ENCODE peak calls at places on chromosomes 3 and 15, in nine cellular contexts. One of them, this sample, is unnamed.

GRCh38 chr3:192864943-192865342 is 52.7 kb downstream of the MB21D2 start:
- DNase-seq in choroid plexus epithelial cell: peak
- DNase-seq in endothelial cell of umbilical vein: no peak
- DNase-seq in endothelial cell: no peak
- DNase-seq in stomach: no peak
- DNase-seq in BJ: no peak
- DNase-seq in hepatocyte: no peak
- DNase-seq in cardiac fibroblast: peak
- DNase-seq in GM23338: no peak
- DNase-seq in this sample: peak

GRCh38 chr3:17339233-17339632 is 403.2 kb downstream of the TBC1D5 start:
- DNase-seq in choroid plexus epithelial cell: no peak
- DNase-seq in endothelial cell of umbilical vein: no peak
- DNase-seq in endothelial cell: no peak
- DNase-seq in stomach: no peak
- DNase-seq in BJ: no peak
- DNase-seq in hepatocyte: no peak
- DNase-seq in cardiac fibroblast: no peak
- DNase-seq in GM23338: no peak
- DNase-seq in this sample: no peak

GRCh38 chr3:184358140-184358767 is 3.2 kb downstream of the CLCN2 start:
- DNase-seq in choroid plexus epithelial cell: no peak
- DNase-seq in endothelial cell of umbilical vein: no peak
- DNase-seq in endothelial cell: no peak
- DNase-seq in stomach: no peak
- DNase-seq in BJ: no peak
- DNase-seq in hepatocyte: no peak
- DNase-seq in cardiac fibroblast: no peak
- DNase-seq in GM23338: no peak
- DNase-seq in this sample: no peak

GRCh38 chr3:115930922-115931321 is 307.6 kb downstream of the GAP43 start:
- DNase-seq in choroid plexus epithelial cell: no peak
- DNase-seq in endothelial cell of umbilical vein: no peak
- DNase-seq in endothelial cell: no peak
- DNase-seq in stomach: no peak
- DNase-seq in BJ: no peak
- DNase-seq in hepatocyte: no peak
- DNase-seq in cardiac fibroblast: no peak
- DNase-seq in GM23338: no peak
- DNase-seq in this sample: peak

GRCh38 chr3:23430781-23431423 is 227.8 kb downstream of the UBE2E2 start:
- DNase-seq in choroid plexus epithelial cell: no peak
- DNase-seq in endothelial cell of umbilical vein: no peak
- DNase-seq in endothelial cell: no peak
- DNase-seq in stomach: no peak
- DNase-seq in BJ: no peak
- DNase-seq in hepatocyte: no peak
- DNase-seq in cardiac fibroblast: peak
- DNase-seq in GM23338: no peak
- DNase-seq in this sample: no peak

GRCh38 chr15:33146051-33146450 is 48.5 kb downstream of the FMN1 start:
- DNase-seq in choroid plexus epithelial cell: no peak
- DNase-seq in endothelial cell of umbilical vein: no peak
- DNase-seq in endothelial cell: no peak
- DNase-seq in stomach: no peak
- DNase-seq in BJ: no peak
- DNase-seq in hepatocyte: no peak
- DNase-seq in cardiac fibroblast: no peak
- DNase-seq in GM23338: no peak
- DNase-seq in this sample: no peak

GRCh38 chr3:138796761-138797160 is 38.0 kb downstream of the PIK3CB start:
- DNase-seq in choroid plexus epithelial cell: no peak
- DNase-seq in endothelial cell of umbilical vein: no peak
- DNase-seq in endothelial cell: no peak
- DNase-seq in stomach: no peak
- DNase-seq in BJ: no peak
- DNase-seq in hepatocyte: no peak
- DNase-seq in cardiac fibroblast: no peak
- DNase-seq in GM23338: peak
- DNase-seq in this sample: no peak

GRCh38 chr3:67529915-67530314 is 124.5 kb downstream of the SUCLG2 start:
- DNase-seq in choroid plexus epithelial cell: peak
- DNase-seq in endothelial cell of umbilical vein: no peak
- DNase-seq in endothelial cell: no peak
- DNase-seq in stomach: no peak
- DNase-seq in BJ: no peak
- DNase-seq in hepatocyte: no peak
- DNase-seq in cardiac fibroblast: peak
- DNase-seq in GM23338: no peak
- DNase-seq in this sample: no peak

GRCh38 chr3:197854596-197855343 is 63.7 kb downstream of the LRCH3 start:
- DNase-seq in choroid plexus epithelial cell: peak
- DNase-seq in endothelial cell of umbilical vein: peak
- DNase-seq in endothelial cell: peak
- DNase-seq in stomach: no peak
- DNase-seq in BJ: peak
- DNase-seq in hepatocyte: peak
- DNase-seq in cardiac fibroblast: peak
- DNase-seq in GM23338: peak
- DNase-seq in this sample: no peak

GRCh38 chr3:102827386-102827785 is 392.6 kb downstream of the ZPLD1 start:
- DNase-seq in choroid plexus epithelial cell: no peak
- DNase-seq in endothelial cell of umbilical vein: no peak
- DNase-seq in endothelial cell: no peak
- DNase-seq in stomach: no peak
- DNase-seq in BJ: no peak
- DNase-seq in hepatocyte: no peak
- DNase-seq in cardiac fibroblast: no peak
- DNase-seq in GM23338: no peak
- DNase-seq in this sample: no peak

GRCh38 chr3:48423241-48423882 is 6.5 kb downstream of the PLXNB1 start:
- DNase-seq in choroid plexus epithelial cell: no peak
- DNase-seq in endothelial cell of umbilical vein: no peak
- DNase-seq in endothelial cell: no peak
- DNase-seq in stomach: no peak
- DNase-seq in BJ: no peak
- DNase-seq in hepatocyte: no peak
- DNase-seq in cardiac fibroblast: no peak
- DNase-seq in GM23338: no peak
- DNase-seq in this sample: no peak

GRCh38 chr3:24598691-24599090 is 104.0 kb upstream of the THRB start:
- DNase-seq in choroid plexus epithelial cell: peak
- DNase-seq in endothelial cell of umbilical vein: peak
- DNase-seq in endothelial cell: no peak
- DNase-seq in stomach: no peak
- DNase-seq in BJ: no peak
- DNase-seq in hepatocyte: peak
- DNase-seq in cardiac fibroblast: peak
- DNase-seq in GM23338: peak
- DNase-seq in this sample: no peak

GRCh38 chr3:49803464-49804140 is 541 bp downstream of the INKA1 start:
- DNase-seq in choroid plexus epithelial cell: peak
- DNase-seq in endothelial cell of umbilical vein: peak
- DNase-seq in endothelial cell: peak
- DNase-seq in stomach: no peak
- DNase-seq in BJ: no peak
- DNase-seq in hepatocyte: peak
- DNase-seq in cardiac fibroblast: no peak
- DNase-seq in GM23338: peak
- DNase-seq in this sample: peak

GRCh38 chr3:156888576-156888975 is 62.4 kb downstream of the LEKR1 start:
- DNase-seq in choroid plexus epithelial cell: no peak
- DNase-seq in endothelial cell of umbilical vein: no peak
- DNase-seq in endothelial cell: no peak
- DNase-seq in stomach: no peak
- DNase-seq in BJ: no peak
- DNase-seq in hepatocyte: no peak
- DNase-seq in cardiac fibroblast: no peak
- DNase-seq in GM23338: no peak
- DNase-seq in this sample: no peak

GRCh38 chr15:92915766-92916435 is 15.8 kb downstream of the CHD2 start:
- DNase-seq in choroid plexus epithelial cell: no peak
- DNase-seq in endothelial cell of umbilical vein: peak
- DNase-seq in endothelial cell: no peak
- DNase-seq in stomach: no peak
- DNase-seq in BJ: no peak
- DNase-seq in hepatocyte: no peak
- DNase-seq in cardiac fibroblast: no peak
- DNase-seq in GM23338: peak
- DNase-seq in this sample: no peak

GRCh38 chr3:133854971-133855370 is 40.7 kb downstream of the RAB6B start:
- DNase-seq in choroid plexus epithelial cell: no peak
- DNase-seq in endothelial cell of umbilical vein: no peak
- DNase-seq in endothelial cell: no peak
- DNase-seq in stomach: no peak
- DNase-seq in BJ: no peak
- DNase-seq in hepatocyte: no peak
- DNase-seq in cardiac fibroblast: no peak
- DNase-seq in GM23338: peak
- DNase-seq in this sample: no peak

GRCh38 chr3:193910886-193911738 is 224.8 kb upstream of the HES1 start:
- DNase-seq in choroid plexus epithelial cell: no peak
- DNase-seq in endothelial cell of umbilical vein: no peak
- DNase-seq in endothelial cell: no peak
- DNase-seq in stomach: peak
- DNase-seq in BJ: no peak
- DNase-seq in hepatocyte: peak
- DNase-seq in cardiac fibroblast: no peak
- DNase-seq in GM23338: peak
- DNase-seq in this sample: no peak

GRCh38 chr15:20357139-20358065 is 184.2 kb downstream of the GOLGA6L6 start:
- DNase-seq in choroid plexus epithelial cell: no peak
- DNase-seq in endothelial cell of umbilical vein: no peak
- DNase-seq in endothelial cell: no peak
- DNase-seq in stomach: peak
- DNase-seq in BJ: no peak
- DNase-seq in hepatocyte: peak
- DNase-seq in cardiac fibroblast: no peak
- DNase-seq in GM23338: no peak
- DNase-seq in this sample: peak
- TF ChIP-seq CTCF in choroid plexus epithelial cell: no peak
- TF ChIP-seq CTCF in endothelial cell of umbilical vein: no peak
- TF ChIP-seq CTCF in endothelial cell: no peak
- TF ChIP-seq CTCF in stomach: no peak
- TF ChIP-seq CTCF in BJ: no peak
- TF ChIP-seq CTCF in hepatocyte: no peak
- TF ChIP-seq CTCF in cardiac fibroblast: no peak
- TF ChIP-seq CTCF in GM23338: no peak
- TF ChIP-seq CTCF in this sample: no peak

GRCh38 chr3:188948658-188949400 is 222.9 kb upstream of the TPRG1 start:
- DNase-seq in choroid plexus epithelial cell: peak
- DNase-seq in endothelial cell of umbilical vein: peak
- DNase-seq in endothelial cell: no peak
- DNase-seq in stomach: peak
- DNase-seq in BJ: peak
- DNase-seq in hepatocyte: peak
- DNase-seq in cardiac fibroblast: peak
- DNase-seq in GM23338: no peak
- DNase-seq in this sample: no peak

GRCh38 chr3:188946837-188947236 is 224.9 kb upstream of the TPRG1 start:
- DNase-seq in choroid plexus epithelial cell: no peak
- DNase-seq in endothelial cell of umbilical vein: no peak
- DNase-seq in endothelial cell: no peak
- DNase-seq in stomach: no peak
- DNase-seq in BJ: no peak
- DNase-seq in hepatocyte: peak
- DNase-seq in cardiac fibroblast: peak
- DNase-seq in GM23338: no peak
- DNase-seq in this sample: no peak

GRCh38 chr3:188946351-188946750 is 225.4 kb upstream of the TPRG1 start:
- DNase-seq in choroid plexus epithelial cell: no peak
- DNase-seq in endothelial cell of umbilical vein: no peak
- DNase-seq in endothelial cell: no peak
- DNase-seq in stomach: no peak
- DNase-seq in BJ: no peak
- DNase-seq in hepatocyte: no peak
- DNase-seq in cardiac fibroblast: no peak
- DNase-seq in GM23338: no peak
- DNase-seq in this sample: no peak

GRCh38 chr3:188947983-188948657 is 223.7 kb upstream of the TPRG1 start:
- DNase-seq in choroid plexus epithelial cell: peak
- DNase-seq in endothelial cell of umbilical vein: peak
- DNase-seq in endothelial cell: no peak
- DNase-seq in stomach: peak
- DNase-seq in BJ: peak
- DNase-seq in hepatocyte: peak
- DNase-seq in cardiac fibroblast: peak
- DNase-seq in GM23338: peak
- DNase-seq in this sample: no peak

DNA sequence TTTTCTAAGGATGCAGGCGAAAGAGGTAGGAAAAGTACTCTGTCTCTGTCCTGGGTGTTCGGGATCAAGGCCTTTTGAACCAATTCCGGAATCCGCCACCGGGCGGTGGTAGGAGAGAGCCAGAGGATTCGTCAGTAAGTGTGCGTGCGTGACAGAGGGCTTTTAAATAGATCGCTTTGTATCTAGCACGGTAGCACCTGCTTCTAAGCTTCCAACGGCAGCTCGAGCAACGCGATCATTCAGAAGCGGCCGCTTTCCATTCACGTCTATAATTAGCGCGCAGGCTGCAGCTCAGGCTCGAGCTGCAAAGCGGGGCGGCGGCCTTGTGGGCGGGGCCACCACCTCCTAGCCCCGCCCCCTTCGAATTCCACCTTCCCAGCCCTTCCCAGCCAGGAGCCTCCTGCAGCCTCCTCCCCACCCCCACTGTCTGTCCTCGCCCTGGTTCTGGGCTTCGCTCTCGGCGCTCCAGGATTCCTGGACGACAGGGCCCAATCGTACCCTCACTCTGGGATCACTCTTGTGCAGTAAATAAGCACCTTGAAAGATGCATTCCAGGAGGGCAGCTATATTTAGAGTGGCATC is 224.3 kb upstream of the TPRG1 start:
- DNase-seq in choroid plexus epithelial cell: peak
- DNase-seq in endothelial cell of umbilical vein: peak
- DNase-seq in endothelial cell: peak
- DNase-seq in stomach: peak
- DNase-seq in BJ: peak
- DNase-seq in hepatocyte: peak
- DNase-seq in cardiac fibroblast: peak
- DNase-seq in GM23338: peak
- DNase-seq in this sample: no peak
- TF ChIP-seq CTCF in choroid plexus epithelial cell: peak
- TF ChIP-seq CTCF in endothelial cell of umbilical vein: peak
- TF ChIP-seq CTCF in endothelial cell: peak
- TF ChIP-seq CTCF in stomach: peak
- TF ChIP-seq CTCF in BJ: peak
- TF ChIP-seq CTCF in hepatocyte: peak
- TF ChIP-seq CTCF in cardiac fibroblast: peak
- TF ChIP-seq CTCF in GM23338: peak
- TF ChIP-seq CTCF in this sample: no peak

GRCh38 chr15:88337993-88338392 is 81.5 kb upstream of the NTRK3 start:
- DNase-seq in choroid plexus epithelial cell: no peak
- DNase-seq in endothelial cell of umbilical vein: no peak
- DNase-seq in endothelial cell: no peak
- DNase-seq in stomach: no peak
- DNase-seq in BJ: no peak
- DNase-seq in hepatocyte: no peak
- DNase-seq in cardiac fibroblast: no peak
- DNase-seq in GM23338: peak
- DNase-seq in this sample: no peak
- TF ChIP-seq CTCF in choroid plexus epithelial cell: no peak
- TF ChIP-seq CTCF in endothelial cell of umbilical vein: no peak
- TF ChIP-seq CTCF in endothelial cell: no peak
- TF ChIP-seq CTCF in stomach: no peak
- TF ChIP-seq CTCF in BJ: no peak
- TF ChIP-seq CTCF in hepatocyte: no peak
- TF ChIP-seq CTCF in cardiac fibroblast: no peak
- TF ChIP-seq CTCF in GM23338: peak
- TF ChIP-seq CTCF in this sample: no peak

GRCh38 chr3:52299815-52300611 is 12.4 kb downstream of the GLYCTK start:
- DNase-seq in choroid plexus epithelial cell: peak
- DNase-seq in endothelial cell of umbilical vein: peak
- DNase-seq in endothelial cell: peak
- DNase-seq in stomach: peak
- DNase-seq in BJ: no peak
- DNase-seq in hepatocyte: peak
- DNase-seq in cardiac fibroblast: peak
- DNase-seq in GM23338: peak
- DNase-seq in this sample: peak
- TF ChIP-seq CTCF in choroid plexus epithelial cell: peak
- TF ChIP-seq CTCF in endothelial cell of umbilical vein: no peak
- TF ChIP-seq CTCF in endothelial cell: no peak
- TF ChIP-seq CTCF in stomach: no peak
- TF ChIP-seq CTCF in BJ: peak
- TF ChIP-seq CTCF in hepatocyte: peak
- TF ChIP-seq CTCF in cardiac fibroblast: peak
- TF ChIP-seq CTCF in GM23338: peak
- TF ChIP-seq CTCF in this sample: no peak